ENCODE peak calls at places on chromosomes 2 and 18, in five cellular contexts. U is colonic mucosa, A is glomerular endothelial cell, L is Daoy, T is NCI-H1092. K is an unnamed sample.
A peak's percentile ranks its signal among the peaks of the same experiment; 100 is the strongest.

GRCh38 chr2:71455011-71455740 is 1.8 kb downstream of the DYSF start:
- DNase-seq in A (no peak), U (no peak), L (no peak), T (no peak), K (no peak)

GRCh38 chr2:142165790-142166189 is 35.0 kb upstream of the LRP1B start:
- DNase-seq in T (no peak), A (peak; percentile 60), L (peak; percentile 30), U (no peak), K (peak; percentile 61)

GRCh38 chr2:30457316-30457715 is 10.3 kb downstream of the LCLAT1 start:
- DNase-seq in A (no peak), L (no peak), U (no peak), T (no peak), K (no peak)

GRCh38 chr2:128359841-128360240 is 41.2 kb upstream of the HS6ST1 start:
- DNase-seq in A (no peak), L (no peak), U (no peak), T (no peak), K (no peak)

GRCh38 chr2:200845669-200846325 is 18.7 kb downstream of the CLK1 start:
- DNase-seq in A (no peak), U (no peak), T (no peak), L (no peak), K (no peak)

GRCh38 chr2:238528953-238529781 is 102.4 kb downstream of the ASB1 start:
- DNase-seq in L (peak; percentile 48), T (peak; percentile 62), A (no peak), U (peak; percentile 23), K (no peak)

GRCh38 chr18:27605107-27605834 is 420.2 kb upstream of the CHST9 start:
- DNase-seq in U (peak; percentile 59), A (peak; percentile 51), L (peak; percentile 71), T (peak; percentile 86), K (peak; percentile 51)

GRCh38 chr2:67876176-67876575 is 186.6 kb downstream of the C1D start:
- DNase-seq in A (no peak), U (no peak), T (no peak), L (peak; percentile 22), K (no peak)

K was measured in Caki2.